ENCODE peak calls at places on chromosomes 7 and 10, in seven cellular contexts. One of them, this sample, is unnamed.

GRCh38 chr7:145644426-145645154 is 472.0 kb upstream of the CNTNAP2 start:
- DNase-seq in AG10803: no peak
- DNase-seq in SK-N-SH: no peak
- DNase-seq in GM13976: no peak
- DNase-seq in WTC11: no peak
- DNase-seq in heart right ventricle: no peak
- DNase-seq in IMR-90: no peak
- DNase-seq in this sample: no peak

GRCh38 chr7:112009081-112009480 is 197.1 kb downstream of the DOCK4 start:
- DNase-seq in GM13976: no peak
- DNase-seq in IMR-90: peak
- DNase-seq in AG10803: peak
- DNase-seq in SK-N-SH: no peak
- DNase-seq in WTC11: no peak
- DNase-seq in heart right ventricle: no peak
- DNase-seq in this sample: no peak

GRCh38 chr7:50851891-50852290 is 69.2 kb upstream of the GRB10 start:
- DNase-seq in IMR-90: no peak
- DNase-seq in SK-N-SH: no peak
- DNase-seq in GM13976: no peak
- DNase-seq in AG10803: no peak
- DNase-seq in WTC11: no peak
- DNase-seq in heart right ventricle: no peak
- DNase-seq in this sample: no peak

GRCh38 chr7:81161459-81162075 is 242.7 kb upstream of the SEMA3C start:
- DNase-seq in AG10803: peak
- DNase-seq in GM13976: no peak
- DNase-seq in SK-N-SH: no peak
- DNase-seq in IMR-90: peak
- DNase-seq in heart right ventricle: no peak
- DNase-seq in WTC11: no peak
- DNase-seq in this sample: no peak

GRCh38 chr7:100914208-100914878 is 18.7 kb upstream of the ACHE start:
- DNase-seq in AG10803: no peak
- DNase-seq in GM13976: no peak
- DNase-seq in heart right ventricle: no peak
- DNase-seq in SK-N-SH: no peak
- DNase-seq in WTC11: no peak
- DNase-seq in IMR-90: no peak
- DNase-seq in this sample: no peak

GRCh38 chr7:111343017-111343416 is 219.3 kb downstream of the IMMP2L start:
- DNase-seq in AG10803: no peak
- DNase-seq in GM13976: no peak
- DNase-seq in WTC11: no peak
- DNase-seq in SK-N-SH: no peak
- DNase-seq in IMR-90: no peak
- DNase-seq in heart right ventricle: no peak
- DNase-seq in this sample: no peak

GRCh38 chr10:69499726-69500689 is 48.7 kb downstream of the TSPAN15 start:
- DNase-seq in heart right ventricle: no peak
- DNase-seq in IMR-90: no peak
- DNase-seq in GM13976: no peak
- DNase-seq in AG10803: no peak
- DNase-seq in SK-N-SH: no peak
- DNase-seq in WTC11: no peak
- DNase-seq in this sample: peak

GRCh38 chr7:112572669-112573301 is 92.0 kb downstream of the LSMEM1 start:
- DNase-seq in AG10803: no peak
- DNase-seq in IMR-90: no peak
- DNase-seq in WTC11: no peak
- DNase-seq in GM13976: no peak
- DNase-seq in heart right ventricle: no peak
- DNase-seq in SK-N-SH: no peak
- DNase-seq in this sample: no peak

GRCh38 chr7:116575853-116576252 is 51.0 kb downstream of the CAV1 start:
- DNase-seq in IMR-90: no peak
- DNase-seq in WTC11: no peak
- DNase-seq in heart right ventricle: no peak
- DNase-seq in SK-N-SH: no peak
- DNase-seq in AG10803: no peak
- DNase-seq in GM13976: no peak
- DNase-seq in this sample: no peak

GRCh38 chr7:116578526-116578925 is 53.7 kb downstream of the CAV1 start:
- DNase-seq in IMR-90: no peak
- DNase-seq in WTC11: no peak
- DNase-seq in GM13976: no peak
- DNase-seq in heart right ventricle: no peak
- DNase-seq in SK-N-SH: no peak
- DNase-seq in AG10803: no peak
- DNase-seq in this sample: no peak

GRCh38 chr7:116574025-116574822 is 49.4 kb downstream of the CAV1 start:
- DNase-seq in GM13976: no peak
- DNase-seq in WTC11: no peak
- DNase-seq in AG10803: no peak
- DNase-seq in heart right ventricle: no peak
- DNase-seq in SK-N-SH: no peak
- DNase-seq in IMR-90: no peak
- DNase-seq in this sample: no peak

GRCh38 chr7:116577320-116577871 is 52.6 kb downstream of the CAV1 start:
- DNase-seq in GM13976: peak
- DNase-seq in AG10803: peak
- DNase-seq in SK-N-SH: no peak
- DNase-seq in WTC11: no peak
- DNase-seq in heart right ventricle: no peak
- DNase-seq in IMR-90: peak
- DNase-seq in this sample: no peak

DNA sequence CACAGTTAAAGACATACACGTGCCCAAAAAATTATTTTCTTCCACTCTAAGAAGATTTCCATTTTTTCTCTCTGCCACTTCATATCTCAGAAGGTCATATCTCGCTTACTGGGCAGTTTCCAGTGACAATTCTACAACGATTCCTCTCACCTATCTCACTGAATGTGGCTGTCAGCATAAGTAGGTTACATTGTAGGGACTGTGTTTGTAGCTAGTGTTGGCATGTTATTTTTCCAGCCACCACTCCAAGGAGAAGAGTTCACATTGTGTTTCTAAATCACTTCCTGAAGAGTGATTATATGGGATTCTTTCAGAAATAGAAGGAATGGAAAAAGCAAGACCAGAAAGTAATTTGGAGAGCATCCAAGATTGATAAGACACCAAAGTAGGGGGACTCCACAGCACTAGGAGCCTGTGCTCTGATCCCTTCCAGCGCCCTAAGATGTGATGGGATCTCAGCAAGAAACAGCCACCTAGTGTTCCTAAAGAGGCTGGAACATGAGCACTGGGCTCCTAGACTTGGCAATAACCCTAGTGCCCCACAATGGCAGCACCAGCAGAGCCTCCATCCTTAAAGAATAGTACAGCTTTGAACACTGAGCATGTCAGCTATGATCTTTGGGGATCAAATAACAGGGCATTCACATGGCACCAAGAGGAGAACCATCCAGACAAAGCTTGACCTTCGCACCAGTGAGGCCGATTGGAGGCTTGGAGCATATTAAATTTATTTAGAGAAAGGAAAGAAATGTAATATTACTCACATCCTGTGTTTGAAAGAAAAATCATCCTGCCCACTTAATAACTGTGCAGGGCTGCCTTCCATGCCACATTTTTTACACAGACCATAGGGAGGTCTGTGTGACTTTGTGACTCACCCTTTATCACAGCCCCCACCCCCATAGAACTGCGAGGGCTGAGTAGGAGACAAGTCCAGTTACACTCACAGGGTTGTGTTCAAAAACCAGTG is 51.8 kb downstream of the CAV1 start:
- DNase-seq in SK-N-SH: no peak
- DNase-seq in AG10803: peak
- DNase-seq in WTC11: no peak
- DNase-seq in IMR-90: peak
- DNase-seq in GM13976: no peak
- DNase-seq in heart right ventricle: no peak
- DNase-seq in this sample: no peak
- TF ChIP-seq CTCF in SK-N-SH: peak
- TF ChIP-seq CTCF in AG10803: no peak
- TF ChIP-seq CTCF in WTC11: no peak
- TF ChIP-seq CTCF in IMR-90: no peak
- TF ChIP-seq CTCF in GM13976: no peak
- TF ChIP-seq CTCF in heart right ventricle: no peak
- TF ChIP-seq CTCF in this sample: no peak

GRCh38 chr7:139033346-139034114 is 2.3 kb downstream of the ZC3HAV1L start:
- DNase-seq in WTC11: no peak
- DNase-seq in SK-N-SH: no peak
- DNase-seq in AG10803: no peak
- DNase-seq in GM13976: no peak
- DNase-seq in heart right ventricle: no peak
- DNase-seq in IMR-90: no peak
- DNase-seq in this sample: no peak

GRCh38 chr7:139036901-139037300 is 1.1 kb upstream of the ZC3HAV1L start:
- DNase-seq in GM13976: no peak
- DNase-seq in heart right ventricle: no peak
- DNase-seq in WTC11: no peak
- DNase-seq in SK-N-SH: no peak
- DNase-seq in AG10803: no peak
- DNase-seq in IMR-90: no peak
- DNase-seq in this sample: no peak

GRCh38 chr7:139035588-139036353 is at the start of gene ZC3HAV1L:
- DNase-seq in IMR-90: peak
- DNase-seq in WTC11: peak
- DNase-seq in AG10803: peak
- DNase-seq in SK-N-SH: peak
- DNase-seq in GM13976: peak
- DNase-seq in heart right ventricle: peak
- DNase-seq in this sample: peak

GRCh38 chr7:139034336-139034735 is 1.5 kb downstream of the ZC3HAV1L start:
- DNase-seq in SK-N-SH: no peak
- DNase-seq in AG10803: no peak
- DNase-seq in IMR-90: peak
- DNase-seq in WTC11: no peak
- DNase-seq in GM13976: no peak
- DNase-seq in heart right ventricle: no peak
- DNase-seq in this sample: no peak

DNA sequence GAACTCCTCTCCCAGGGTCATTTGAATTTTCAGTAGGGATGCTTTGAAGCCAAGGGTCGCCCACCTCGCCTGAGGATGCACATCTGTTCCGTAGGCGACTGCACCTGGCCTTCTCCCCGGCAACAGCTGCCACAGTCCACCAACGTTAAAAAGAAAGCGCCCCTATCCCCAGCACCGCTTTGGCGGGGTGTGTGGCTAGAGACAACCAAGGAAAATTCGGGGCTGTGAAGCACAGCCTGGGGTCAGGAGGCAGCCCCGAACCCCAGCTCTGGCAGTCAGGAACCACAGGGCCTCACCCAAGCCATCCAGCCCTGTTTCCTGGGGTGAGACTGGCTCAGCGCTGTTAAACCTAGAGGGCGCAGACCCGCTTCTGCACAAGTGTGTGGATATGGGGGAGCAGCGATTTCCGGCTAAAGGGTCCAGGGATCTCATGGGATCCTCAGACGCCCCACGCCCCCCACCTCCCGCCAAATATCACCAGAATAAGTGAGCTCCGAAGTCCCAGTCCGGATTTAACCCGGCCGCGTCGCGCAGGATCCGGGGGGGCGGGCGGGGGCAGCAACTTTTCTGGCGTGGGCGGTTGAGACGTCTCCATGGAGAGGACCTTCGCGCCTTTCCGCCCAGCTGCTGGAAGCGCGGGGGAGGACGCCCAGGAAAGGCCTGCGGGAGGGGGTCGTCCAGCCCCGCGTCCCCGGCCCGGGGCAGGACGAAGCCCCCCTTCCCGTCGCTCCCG is 821 bp downstream of the ZC3HAV1L start:
- DNase-seq in IMR-90: peak
- DNase-seq in AG10803: peak
- DNase-seq in GM13976: peak
- DNase-seq in heart right ventricle: peak
- DNase-seq in SK-N-SH: peak
- DNase-seq in WTC11: peak
- DNase-seq in this sample: no peak
- TF ChIP-seq CTCF in IMR-90: no peak
- TF ChIP-seq CTCF in AG10803: peak
- TF ChIP-seq CTCF in GM13976: peak
- TF ChIP-seq CTCF in heart right ventricle: no peak
- TF ChIP-seq CTCF in SK-N-SH: peak
- TF ChIP-seq CTCF in WTC11: no peak
- TF ChIP-seq CTCF in this sample: no peak

GRCh38 chr10:27561362-27561761 is 57.3 kb downstream of the RAB18 start:
- DNase-seq in SK-N-SH: no peak
- DNase-seq in GM13976: no peak
- DNase-seq in heart right ventricle: no peak
- DNase-seq in IMR-90: no peak
- DNase-seq in AG10803: peak
- DNase-seq in WTC11: no peak
- DNase-seq in this sample: no peak

GRCh38 chr10:27564381-27564780 is 60.3 kb downstream of the RAB18 start:
- DNase-seq in IMR-90: no peak
- DNase-seq in AG10803: no peak
- DNase-seq in GM13976: no peak
- DNase-seq in SK-N-SH: no peak
- DNase-seq in WTC11: no peak
- DNase-seq in heart right ventricle: no peak
- DNase-seq in this sample: no peak

DNA sequence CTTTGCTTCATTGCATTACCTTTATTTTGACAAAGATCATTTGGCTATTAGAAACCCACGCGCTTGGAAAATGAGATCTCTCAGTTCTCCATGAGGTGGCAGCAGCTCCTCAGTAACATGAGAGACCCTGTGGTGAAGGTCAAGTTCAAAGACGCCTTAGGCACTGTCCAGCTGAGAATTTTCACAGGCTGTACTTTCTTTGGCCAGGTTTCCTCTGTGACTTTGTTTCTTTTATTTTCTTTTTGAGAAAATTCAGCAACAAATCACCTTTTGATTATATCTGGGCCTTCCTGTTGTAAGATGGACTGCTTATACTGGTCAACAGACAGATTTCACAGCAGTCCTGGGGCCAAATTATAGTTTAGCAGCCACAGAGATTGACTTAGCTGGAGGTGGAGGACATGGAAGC is 54.5 kb downstream of the RAB18 start:
- DNase-seq in SK-N-SH: peak
- DNase-seq in WTC11: peak
- DNase-seq in IMR-90: peak
- DNase-seq in heart right ventricle: no peak
- DNase-seq in AG10803: peak
- DNase-seq in GM13976: peak
- DNase-seq in this sample: no peak
- TF ChIP-seq CTCF in SK-N-SH: peak
- TF ChIP-seq CTCF in WTC11: peak
- TF ChIP-seq CTCF in IMR-90: peak
- TF ChIP-seq CTCF in heart right ventricle: peak
- TF ChIP-seq CTCF in AG10803: peak
- TF ChIP-seq CTCF in GM13976: peak
- TF ChIP-seq CTCF in this sample: peak

DNA sequence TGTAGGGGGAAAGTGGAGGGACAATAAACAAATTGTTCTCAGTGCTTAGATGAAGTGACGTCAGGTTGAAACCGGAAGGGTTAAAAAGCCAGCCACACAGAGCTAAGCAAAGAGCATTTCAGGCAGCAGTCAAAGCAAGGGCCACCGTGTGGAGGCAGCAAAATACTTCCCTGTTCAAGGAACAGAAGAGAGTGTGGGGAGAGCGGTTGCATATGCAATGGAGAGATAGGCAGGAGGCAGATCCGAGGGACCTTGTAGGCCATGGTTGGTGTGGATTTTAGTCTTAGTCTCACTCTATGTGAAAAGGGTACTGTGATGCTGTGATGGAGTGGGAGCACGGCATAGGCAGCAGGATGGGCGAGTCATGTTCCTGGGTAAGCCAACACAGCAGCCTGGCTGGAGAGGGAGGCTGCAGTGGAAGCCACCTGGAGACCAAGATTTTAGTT is 3.8 kb upstream of the STN1 start:
- DNase-seq in IMR-90: peak
- DNase-seq in AG10803: no peak
- DNase-seq in WTC11: peak
- DNase-seq in heart right ventricle: no peak
- DNase-seq in GM13976: peak
- DNase-seq in SK-N-SH: no peak
- DNase-seq in this sample: no peak
- TF ChIP-seq CTCF in IMR-90: no peak
- TF ChIP-seq CTCF in AG10803: no peak
- TF ChIP-seq CTCF in WTC11: no peak
- TF ChIP-seq CTCF in heart right ventricle: no peak
- TF ChIP-seq CTCF in GM13976: peak
- TF ChIP-seq CTCF in SK-N-SH: no peak
- TF ChIP-seq CTCF in this sample: no peak

This sample was measured in osteocyte.